ENCODE peak calls at places on chromosome 6, in nine cellular contexts. A is Right ventricle myocardium superior, D is HT1080, F is mucosa of gallbladder, P is WTC11, C is heart right ventricle, W is posterior cingulate gyrus, J is endothelial cell, B is ELR. R is an unnamed sample.
A peak's percentile ranks its signal among the peaks of the same experiment; 100 is the strongest.

GRCh38 chr6:87029711-87030314 is 65.1 kb downstream of the CGA start:
- DNase-seq in J (no peak), D (peak; percentile 14), P (no peak), W (no peak), C (no peak), F (no peak), B (peak; percentile 70), A (no peak), R (no peak)

GRCh38 chr6:167746377-167747151 is 80.1 kb upstream of the AFDN start:
- DNase-seq in C (no peak), D (no peak), J (no peak), W (no peak), A (no peak), P (no peak), B (no peak), F (no peak), R (no peak)

GRCh38 chr6:31680841-31681671 is at the start of gene LY6G5C:
- DNase-seq in B (peak; percentile 88), C (peak; percentile 86), F (peak; percentile 85), J (peak; percentile 63), A (peak; percentile 88), W (peak; percentile 79), P (peak; percentile 77), D (peak; percentile 83), R (no peak)

GRCh38 chr6:27287751-27288135 is 24.3 kb downstream of the POM121L2 start:
- DNase-seq in D (no peak), W (no peak), C (no peak), B (no peak), A (no peak), J (no peak), F (no peak), P (no peak), R (no peak)

GRCh38 chr6:11785953-11786579 is 7.5 kb upstream of the ADTRP start:
- DNase-seq in D (no peak), P (no peak), F (no peak), W (no peak), A (no peak), B (no peak), C (no peak), J (no peak), R (no peak)

GRCh38 chr6:34436803-34437643 is 11.2 kb upstream of the RPS10 start:
- DNase-seq in P (no peak), A (no peak), J (no peak), W (no peak), B (no peak), D (no peak), C (no peak), F (no peak), R (no peak)

GRCh38 chr6:16783952-16784351 is 22.7 kb upstream of the ATXN1 start:
- DNase-seq in F (no peak), P (no peak), J (no peak), W (no peak), A (no peak), B (no peak), C (no peak), D (no peak), R (no peak)

GRCh38 chr6:797479-798077 is 104.6 kb upstream of the EXOC2 start:
- DNase-seq in B (peak; percentile 67), P (peak; percentile 40), D (peak; percentile 27), W (peak; percentile 39), J (peak; percentile 55), C (peak; percentile 55), A (no peak), F (peak; percentile 45), R (peak; percentile 25)

GRCh38 chr6:45532626-45533258 is 155.0 kb upstream of the SUPT3H start:
- DNase-seq in D (no peak), J (no peak), B (no peak), A (no peak), W (no peak), P (no peak), F (no peak), C (no peak), R (no peak)

GRCh38 chr6:27814665-27815424 is 97.4 kb downstream of the OR2B2 start:
- DNase-seq in B (peak; percentile 96), D (peak; percentile 94), J (peak; percentile 63), W (no peak), A (peak; percentile 43), C (peak; percentile 79), F (peak; percentile 92), P (peak; percentile 77), R (peak; percentile 77)

GRCh38 chr6:50449128-50449527 is 264.2 kb upstream of the TFAP2D start:
- DNase-seq in B (no peak), W (no peak), J (no peak), P (no peak), F (no peak), C (no peak), D (no peak), A (no peak), R (no peak)

GRCh38 chr6:85192186-85192585 is 257.7 kb upstream of the NT5E start:
- DNase-seq in F (no peak), D (peak; percentile 60), W (no peak), A (no peak), J (no peak), P (no peak), B (peak; percentile 13), C (no peak), R (no peak)

GRCh38 chr6:111427341-111428116 is 55.5 kb downstream of the REV3L start:
- DNase-seq in P (no peak), W (no peak), C (no peak), A (no peak), B (peak; percentile 95), F (no peak), D (peak; percentile 97), J (no peak), R (no peak)

GRCh38 chr6:26211963-26212362 is 124.7 kb downstream of the HFE start:
- DNase-seq in J (no peak), A (no peak), C (no peak), P (no peak), D (no peak), W (no peak), F (no peak), B (no peak), R (no peak)

GRCh38 chr6:14818422-14818884 is 427.4 kb upstream of the JARID2 start:
- DNase-seq in A (peak; percentile 52), P (no peak), W (no peak), C (peak; percentile 36), D (no peak), J (no peak), F (peak; percentile 80), B (no peak), R (no peak)

GRCh38 chr6:124924333-124924759 is 37.9 kb upstream of the RNF217 start:
- DNase-seq in A (no peak), B (no peak), J (no peak), D (peak; percentile 32), C (no peak), W (no peak), F (no peak), P (no peak), R (no peak)

R was measured in NCI-H1048.